ENCODE peak calls at places on chromosome 1, in four cellular contexts. L is H1, Y is lower leg skin, H is A549. C is an unnamed sample.

GRCh38 chr1:72432645-72433267 is 150.4 kb upstream of the NEGR1 start:
- DNase-seq in H (no peak), L (no peak), Y (no peak), C (no peak)

GRCh38 chr1:24735619-24736375 is 9.4 kb upstream of the CLIC4 start:
- DNase-seq in Y (no peak), H (no peak), L (no peak), C (no peak)

GRCh38 chr1:26164036-26164927 is 4.5 kb downstream of the C1orf232 start:
- DNase-seq in Y (no peak), H (peak), L (peak), C (no peak)

GRCh38 chr1:184021666-184022198 is 15.8 kb downstream of the COLGALT2 start:
- DNase-seq in L (no peak), Y (no peak), H (no peak), C (no peak)

GRCh38 chr1:25361901-25362300 is 23.8 kb downstream of the TMEM50A start:
- DNase-seq in L (no peak), H (no peak), Y (no peak), C (no peak)

GRCh38 chr1:67746299-67746698 is 61.3 kb downstream of the GADD45A start:
- DNase-seq in H (no peak), L (no peak), Y (no peak), C (no peak)

GRCh38 chr1:43454270-43455011 is 710 bp upstream of the HYI start:
- DNase-seq in H (no peak), L (peak), Y (no peak), C (no peak)

GRCh38 chr1:116112388-116113140 is 1.4 kb downstream of the MAB21L3 start:
- DNase-seq in L (no peak), H (no peak), Y (no peak), C (no peak)

GRCh38 chr1:67832737-67833594 is at the start of gene GNG12:
- DNase-seq in H (peak), L (peak), Y (peak), C (no peak)

GRCh38 chr1:10210841-10211804 is 753 bp downstream of the KIF1B start:
- DNase-seq in Y (peak), L (peak), H (peak), C (peak)

GRCh38 chr1:198624648-198624980 is 14.2 kb upstream of the PTPRC start:
- DNase-seq in L (no peak), H (no peak), Y (no peak), C (no peak)

GRCh38 chr1:172390620-172391491 is 29.6 kb upstream of the C1orf105 start:
- DNase-seq in L (no peak), H (no peak), Y (no peak), C (no peak)

GRCh38 chr1:67723620-67724019 is 38.6 kb downstream of the GADD45A start:
- DNase-seq in Y (no peak), H (no peak), L (no peak), C (no peak)

GRCh38 chr1:187920976-187921375 is 1092.2 kb downstream of the PLA2G4A start:
- DNase-seq in L (no peak), H (no peak), Y (no peak), C (no peak)

GRCh38 chr1:196462101-196462500 is 146.1 kb downstream of the KCNT2 start:
- DNase-seq in H (no peak), L (no peak), Y (no peak), C (no peak)

GRCh38 chr1:235527196-235527814 is 23.1 kb upstream of the B3GALNT2 start:
- DNase-seq in Y (no peak), H (no peak), L (no peak), C (no peak)

GRCh38 chr1:168319691-168320090 is 39.0 kb downstream of the TBX19 start:
- DNase-seq in Y (no peak), H (no peak), L (peak), C (no peak)

GRCh38 chr1:201329801-201330200 is 46.5 kb downstream of the PKP1 start:
- DNase-seq in Y (no peak), H (no peak), L (no peak), C (no peak)

GRCh38 chr1:6475381-6476133 is 9.6 kb upstream of the TNFRSF25 start:
- DNase-seq in Y (no peak), L (peak), H (no peak), C (no peak)

GRCh38 chr1:21661886-21662285 is 7.3 kb downstream of the RAP1GAP start:
- DNase-seq in H (no peak), Y (peak), L (no peak), C (no peak)

GRCh38 chr1:103959565-103959964 is 209.9 kb downstream of the AMY1C start:
- DNase-seq in Y (no peak), L (no peak), H (no peak), C (no peak)

GRCh38 chr1:16146888-16147614 is 8.8 kb downstream of the EPHA2 start:
- DNase-seq in H (peak), Y (no peak), L (no peak), C (no peak)

GRCh38 chr1:16147615-16147926 is 8.3 kb downstream of the EPHA2 start:
- DNase-seq in L (no peak), H (no peak), Y (no peak), C (no peak)

GRCh38 chr1:16144325-16145029 is 11.4 kb downstream of the EPHA2 start:
- DNase-seq in Y (no peak), L (no peak), H (peak), C (no peak)

GRCh38 chr1:16145030-16145987 is 10.6 kb downstream of the EPHA2 start:
- DNase-seq in H (peak), Y (peak), L (peak), C (no peak)

GRCh38 chr1:16145988-16146887 is 9.6 kb downstream of the EPHA2 start:
- DNase-seq in Y (peak), L (peak), H (peak), C (no peak)
- H3K4me3 ChIP-seq in Y (no peak), L (peak), H (peak), C (peak)

DNA sequence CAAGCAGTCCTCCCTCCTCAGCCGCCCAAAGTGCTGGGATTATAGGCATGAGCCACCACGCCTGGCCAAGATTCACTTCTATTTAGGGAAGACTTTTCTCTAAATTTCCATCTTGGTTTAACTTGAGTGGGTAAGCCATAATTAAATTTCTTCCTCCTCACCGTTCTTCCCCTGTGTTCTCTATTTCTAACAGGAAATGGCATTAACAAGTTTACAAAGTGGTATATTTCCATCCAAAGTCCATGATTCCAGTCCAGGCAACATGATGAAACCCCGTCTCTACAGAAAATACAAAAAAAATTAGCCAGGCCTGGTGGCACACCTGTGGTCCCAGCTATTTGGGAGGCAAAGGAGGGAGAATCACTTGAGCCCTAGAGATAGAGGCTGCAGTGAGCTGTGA is 92.1 kb downstream of the ZFYVE9 start:
- DNase-seq in L (no peak), H (no peak), Y (no peak), C (no peak)
- TF ChIP-seq POLR2A in L (no peak), H (no peak), Y (no peak), C (no peak)

GRCh38 chr1:109618614-109619404 is 607 bp downstream of the GNAT2 start:
- DNase-seq in H (no peak), Y (no peak), L (no peak), C (no peak)
- H3K4me3 ChIP-seq in H (peak), Y (no peak), L (peak), C (peak)

DNA sequence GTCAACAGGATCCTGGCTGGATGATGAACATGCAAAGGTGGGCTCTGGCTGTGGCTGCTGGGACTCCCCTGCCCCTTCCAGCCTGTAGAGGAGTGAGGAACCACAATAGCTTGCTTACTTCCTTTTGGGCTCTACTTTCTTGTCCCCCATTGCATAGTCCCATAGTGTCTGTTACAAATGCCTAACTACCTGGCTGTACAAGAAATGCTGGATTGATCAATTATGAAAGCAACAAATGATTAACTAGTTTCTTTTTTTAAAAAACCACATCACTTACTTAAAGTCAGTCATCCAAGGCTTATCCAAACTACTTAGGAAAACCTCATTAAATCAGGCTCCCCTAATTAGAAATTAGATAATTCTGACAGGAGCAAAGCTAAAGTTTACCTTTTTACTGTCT is 514.1 kb upstream of the PKN2 start:
- DNase-seq in L (no peak), H (no peak), Y (no peak), C (no peak)
- TF ChIP-seq POLR2A in L (no peak), H (no peak), Y (no peak), C (no peak)

GRCh38 chr1:169487153-169487552 is 1.4 kb upstream of the SLC19A2 start:
- DNase-seq in L (no peak), H (no peak), Y (no peak), C (no peak)
- H3K4me3 ChIP-seq in L (peak), H (no peak), Y (no peak), C (no peak)

C was measured in esophagus squamous epithelium.